ENCODE peak calls at places on chromosomes 13 and 19, in eight cellular contexts. T, Z, A, O, B, R, K and P are unnamed samples.

GRCh38 chr13:49315756-49316481 is 68.2 kb downstream of the CDADC1 start:
- DNase-seq in T (no peak), Z (no peak), A (no peak), O (no peak), B (no peak), R (no peak), K (peak), P (no peak)

GRCh38 chr13:23547000-23547590 is 23.1 kb upstream of the TNFRSF19 start:
- DNase-seq in T (no peak), Z (no peak), A (no peak), O (no peak), B (no peak), R (peak), K (peak), P (no peak)

GRCh38 chr19:33325920-33326319 is 23.6 kb upstream of the CEBPA start:
- DNase-seq in T (no peak), Z (peak), A (no peak), O (no peak), B (peak), R (peak), K (no peak), P (no peak)

GRCh38 chr13:44692173-44692713 is 116.1 kb upstream of the TSC22D1 start:
- DNase-seq in T (no peak), Z (no peak), A (no peak), O (no peak), B (no peak), R (no peak), K (peak), P (no peak)

GRCh38 chr19:52898101-52898500 is 666 bp upstream of the ZNF320 start:
- DNase-seq in T (no peak), Z (no peak), A (no peak), O (no peak), B (no peak), R (no peak), K (no peak), P (no peak)

GRCh38 chr19:11092181-11092538 is 2.9 kb downstream of the LDLR start:
- DNase-seq in T (no peak), Z (no peak), A (no peak), O (peak), B (no peak), R (peak), K (peak), P (no peak)

GRCh38 chr19:4229179-4229931 is at the start of gene EBI3:
- DNase-seq in T (peak), Z (no peak), A (peak), O (no peak), B (no peak), R (peak), K (peak), P (peak)

GRCh38 chr19:38626401-38626800 is 7.4 kb downstream of the EIF3K start:
- DNase-seq in T (no peak), Z (no peak), A (no peak), O (no peak), B (no peak), R (no peak), K (no peak), P (no peak)

GRCh38 chr19:40592170-40592569 is 9.0 kb upstream of the LTBP4 start:
- DNase-seq in T (peak), Z (no peak), A (no peak), O (no peak), B (no peak), R (peak), K (peak), P (no peak)

GRCh38 chr19:45523642-45524256 is 16.5 kb downstream of the VASP start:
- DNase-seq in T (peak), Z (peak), A (peak), O (peak), B (peak), R (peak), K (peak), P (peak)

GRCh38 chr13:107842562-107843180 is 372.7 kb downstream of the LIG4 start:
- DNase-seq in T (no peak), Z (no peak), A (no peak), O (no peak), B (no peak), R (no peak), K (peak), P (no peak)

GRCh38 chr19:18967358-18968146 is 26.5 kb upstream of the HOMER3 start:
- DNase-seq in T (no peak), Z (peak), A (no peak), O (no peak), B (peak), R (peak), K (peak), P (no peak)

GRCh38 chr13:109666656-109667448 is 119.5 kb downstream of the IRS2 start:
- DNase-seq in T (no peak), Z (no peak), A (no peak), O (no peak), B (no peak), R (peak), K (peak), P (peak)

GRCh38 chr13:32946558-32946957 is 69.7 kb upstream of the KL start:
- DNase-seq in T (no peak), Z (no peak), A (no peak), O (no peak), B (no peak), R (no peak), K (no peak), P (no peak)

GRCh38 chr13:30798776-30799625 is 63.7 kb downstream of the ALOX5AP start:
- DNase-seq in T (no peak), Z (no peak), A (no peak), O (no peak), B (no peak), R (peak), K (peak), P (no peak)

GRCh38 chr13:102089177-102089576 is 312.7 kb downstream of the FGF14 start:
- DNase-seq in T (peak), Z (no peak), A (no peak), O (no peak), B (no peak), R (peak), K (no peak), P (no peak)
- TF ChIP-seq CTCF in T (no peak), Z (no peak), A (no peak), O (no peak), B (peak), R (no peak), K (peak), P (no peak)

DNA sequence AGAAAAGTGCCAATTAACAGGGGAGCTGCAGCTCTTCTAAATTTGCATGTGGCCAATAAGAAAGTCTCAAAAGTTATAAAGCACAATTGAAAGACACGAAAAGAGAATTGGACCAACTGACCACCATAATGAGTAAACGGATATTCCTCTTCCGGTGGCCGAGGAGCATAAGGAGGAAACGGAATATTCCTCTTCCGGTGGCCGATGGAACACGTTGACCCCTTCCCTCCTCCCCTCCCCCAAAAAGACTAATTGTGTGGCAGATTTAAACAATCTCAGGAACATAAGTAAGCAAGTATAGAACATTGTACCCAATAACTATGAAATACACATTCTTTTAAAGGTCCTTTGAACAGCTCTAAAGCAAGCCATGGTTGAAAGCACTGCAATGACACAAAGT is 41.2 kb upstream of the TUBGCP3 start:
- DNase-seq in T (no peak), Z (no peak), A (no peak), O (no peak), B (no peak), R (no peak), K (no peak), P (no peak)
- TF ChIP-seq CTCF in T (no peak), Z (no peak), A (no peak), O (no peak), B (no peak), R (no peak), K (no peak), P (no peak)

GRCh38 chr13:39417131-39417530 is 185.9 kb downstream of the LHFPL6 start:
- DNase-seq in T (peak), Z (no peak), A (no peak), O (no peak), B (no peak), R (peak), K (no peak), P (no peak)
- TF ChIP-seq CTCF in T (peak), Z (no peak), A (no peak), O (no peak), B (no peak), R (peak), K (peak), P (peak)

DNA sequence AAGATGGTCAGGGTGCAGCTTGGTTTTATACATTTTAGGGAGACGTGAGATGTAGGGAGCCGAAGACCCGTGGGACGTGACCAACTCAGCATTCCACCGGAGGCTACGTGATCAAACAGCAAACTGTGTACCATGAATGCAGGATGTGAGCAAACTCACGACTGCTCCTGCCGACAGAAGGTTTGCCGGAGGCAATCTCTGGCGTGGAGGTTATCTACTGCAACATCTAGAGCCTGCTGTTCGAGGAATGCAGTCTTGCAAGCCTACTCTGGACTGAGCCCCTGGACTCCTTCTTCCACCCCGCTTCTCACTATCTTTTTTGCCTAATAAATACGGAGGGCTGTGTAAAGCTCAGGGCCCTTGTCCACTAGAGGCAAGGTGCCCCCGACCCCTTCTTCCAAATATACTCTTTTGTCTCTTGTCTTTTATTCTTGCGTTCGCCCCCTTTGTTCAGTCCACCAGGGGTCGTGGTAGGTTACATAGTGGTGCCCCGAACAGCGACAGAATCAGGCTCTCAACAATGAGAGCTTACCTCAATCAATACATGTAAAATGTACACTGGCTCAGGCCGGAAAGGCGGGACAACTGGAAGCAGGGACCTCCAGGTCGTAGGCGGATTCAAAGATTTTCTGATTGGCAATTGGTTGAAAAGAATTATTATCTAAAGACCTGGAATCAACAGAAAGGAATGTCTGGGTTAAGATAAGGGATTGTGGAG is 8.9 kb upstream of the OR1I1 start:
- DNase-seq in T (no peak), Z (no peak), A (no peak), O (no peak), B (no peak), R (no peak), K (no peak), P (peak)
- TF ChIP-seq CTCF in T (no peak), Z (no peak), A (no peak), O (no peak), B (no peak), R (no peak), K (no peak), P (no peak)

DNA sequence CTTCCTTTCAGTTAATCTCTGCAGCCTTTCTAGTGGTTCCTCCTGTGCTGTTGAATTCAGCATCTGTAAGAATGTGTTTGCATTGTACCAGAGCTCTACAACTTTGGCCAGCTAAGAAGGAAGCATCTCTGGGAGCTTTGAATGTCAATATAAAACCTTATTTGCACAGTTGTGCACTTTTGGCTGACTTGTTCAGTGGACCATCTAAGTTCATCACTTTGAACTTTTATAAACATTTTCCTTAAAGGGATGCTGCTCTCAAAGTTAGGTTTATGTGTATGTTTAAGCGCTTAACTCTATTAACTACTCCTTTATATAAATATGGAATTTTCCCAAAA is 15.6 kb downstream of the POLR1D start:
- DNase-seq in T (no peak), Z (no peak), A (no peak), O (no peak), B (no peak), R (no peak), K (no peak), P (no peak)
- TF ChIP-seq CTCF in T (no peak), Z (no peak), A (no peak), O (no peak), B (no peak), R (no peak), K (no peak), P (no peak)